ENCODE peak calls at places on chromosomes 4 and X, in eight cellular contexts. L is colonic mucosa, Y is WERI-Rb-1, F is epithelial cell of esophagus, P is tibial artery, J is fibroblast of lung, V is body of pancreas, B is choroid plexus epithelial cell. H is an unnamed sample.

GRCh38 chr4:70734168-70734954 is 12.6 kb downstream of the RUFY3 start:
- DNase-seq in L (peak), Y (no peak), F (peak), P (no peak), J (peak), V (peak), B (peak), H (peak)

GRCh38 chrX:78024349-78025108 is 55.1 kb upstream of the PGAM4 start:
- DNase-seq in L (peak), Y (peak), F (peak), P (no peak), J (peak), V (peak), B (peak), H (no peak)

GRCh38 chr4:2691952-2692435 is 64.1 kb downstream of the TNIP2 start:
- DNase-seq in L (no peak), Y (no peak), F (no peak), P (no peak), J (no peak), V (no peak), B (no peak), H (no peak)

GRCh38 chrX:41333744-41333993 is 293 bp upstream of the DDX3X start:
- DNase-seq in L (no peak), Y (no peak), F (peak), P (no peak), J (peak), V (peak), B (peak), H (no peak)

GRCh38 chrX:10484683-10485247 is 135.6 kb downstream of the MID1 start:
- DNase-seq in L (no peak), Y (no peak), F (peak), P (no peak), J (no peak), V (no peak), B (peak), H (no peak)

GRCh38 chr4:72522440-72522839 is 46.6 kb downstream of the ADAMTS3 start:
- DNase-seq in L (no peak), Y (no peak), F (no peak), P (no peak), J (no peak), V (no peak), B (no peak), H (no peak)

GRCh38 chrX:40773809-40774208 is 38.5 kb upstream of the MED14 start:
- DNase-seq in L (no peak), Y (no peak), F (peak), P (no peak), J (peak), V (no peak), B (no peak), H (no peak)

GRCh38 chrX:43087825-43088224 is 309.9 kb upstream of the PPP1R2C start:
- DNase-seq in L (no peak), Y (no peak), F (no peak), P (no peak), J (no peak), V (no peak), B (no peak), H (no peak)

GRCh38 chr4:162782096-162782777 is 384.5 kb downstream of the NAF1 start:
- DNase-seq in L (no peak), Y (no peak), F (no peak), P (no peak), J (no peak), V (no peak), B (no peak), H (no peak)

GRCh38 chr4:151276787-151277557 is at the start of gene PRSS48:
- DNase-seq in L (peak), Y (peak), F (peak), P (peak), J (peak), V (peak), B (peak), H (no peak)

GRCh38 chrX:40102393-40103381 is 4.9 kb upstream of the BCOR start:
- DNase-seq in L (no peak), Y (peak), F (no peak), P (no peak), J (no peak), V (no peak), B (no peak), H (no peak)

GRCh38 chrX:67893931-67894330 is 350.1 kb downstream of the AR start:
- DNase-seq in L (no peak), Y (no peak), F (no peak), P (no peak), J (no peak), V (no peak), B (peak), H (no peak)

GRCh38 chr4:32102941-32103340 is 1382.8 kb downstream of the PCDH7 start:
- DNase-seq in L (no peak), Y (no peak), F (peak), P (no peak), J (no peak), V (no peak), B (no peak), H (no peak)

GRCh38 chrX:140713174-140713539 is 3.6 kb downstream of the LINC00632 start:
- DNase-seq in L (no peak), Y (no peak), F (no peak), P (no peak), J (no peak), V (no peak), B (no peak), H (no peak)

GRCh38 chr4:112077743-112078142 is 67.5 kb upstream of the FAM241A start:
- DNase-seq in L (no peak), Y (no peak), F (no peak), P (no peak), J (no peak), V (no peak), B (no peak), H (no peak)

GRCh38 chrX:48927736-48928382 is 9.0 kb upstream of the PIM2 start:
- DNase-seq in L (no peak), Y (peak), F (no peak), P (no peak), J (no peak), V (no peak), B (no peak), H (no peak)

GRCh38 chr4:113347245-113347644 is 297.8 kb downstream of the ANK2 start:
- DNase-seq in L (no peak), Y (no peak), F (peak), P (no peak), J (no peak), V (no peak), B (no peak), H (no peak)

GRCh38 chrX:10496345-10496965 is 123.9 kb downstream of the MID1 start:
- DNase-seq in L (no peak), Y (no peak), F (no peak), P (no peak), J (peak), V (no peak), B (peak), H (peak)

GRCh38 chrX:15241258-15241657 is 28.6 kb downstream of the ASB9 start:
- DNase-seq in L (no peak), Y (no peak), F (no peak), P (no peak), J (no peak), V (no peak), B (no peak), H (no peak)

GRCh38 chr4:143713556-143714289 is 13.2 kb upstream of the FREM3 start:
- DNase-seq in L (no peak), Y (no peak), F (no peak), P (no peak), J (peak), V (no peak), B (no peak), H (no peak)

GRCh38 chr4:47831026-47831689 is 6.7 kb downstream of the CORIN start:
- DNase-seq in L (no peak), Y (peak), F (peak), P (no peak), J (no peak), V (no peak), B (no peak), H (no peak)

GRCh38 chrX:107537815-107538214 is 88.4 kb downstream of the FRMPD3 start:
- DNase-seq in L (peak), Y (peak), F (peak), P (no peak), J (peak), V (peak), B (peak), H (no peak)

GRCh38 chr4:57661707-57662106 is 551.5 kb upstream of the IGFBP7 start:
- DNase-seq in L (no peak), Y (no peak), F (no peak), P (no peak), J (no peak), V (no peak), B (no peak), H (no peak)

GRCh38 chrX:129772796-129773431 is 6.8 kb upstream of the SASH3 start:
- DNase-seq in L (peak), Y (no peak), F (no peak), P (peak), J (no peak), V (peak), B (no peak), H (no peak)

GRCh38 chr4:878796-879729 is 53.1 kb downstream of the GAK start:
- DNase-seq in L (no peak), Y (no peak), F (no peak), P (no peak), J (no peak), V (no peak), B (no peak), H (no peak)

GRCh38 chr4:3342182-3342854 is 49.5 kb downstream of the RGS12 start:
- DNase-seq in L (no peak), Y (no peak), F (peak), P (no peak), J (peak), V (no peak), B (peak), H (peak)

GRCh38 chr4:69984030-69984443 is 11.7 kb upstream of the STATH start:
- DNase-seq in L (no peak), Y (no peak), F (peak), P (no peak), J (peak), V (peak), B (peak), H (no peak)

GRCh38 chrX:38028300-38028699 is 21.9 kb downstream of the SYTL5 start:
- DNase-seq in L (no peak), Y (no peak), F (no peak), P (no peak), J (no peak), V (no peak), B (no peak), H (no peak)

GRCh38 chr4:78758105-78758504 is 18.0 kb upstream of the BMP2K start:
- DNase-seq in L (peak), Y (no peak), F (no peak), P (no peak), J (no peak), V (no peak), B (no peak), H (no peak)

GRCh38 chr4:77862478-77863216 is at the start of gene MRPL1:
- DNase-seq in L (peak), Y (peak), F (peak), P (peak), J (peak), V (peak), B (peak), H (peak)

GRCh38 chr4:92059615-92060014 is 244.2 kb upstream of the GRID2 start:
- DNase-seq in L (no peak), Y (no peak), F (no peak), P (no peak), J (no peak), V (peak), B (no peak), H (no peak)

GRCh38 chrX:56727531-56727930 is 1.5 kb upstream of the NBDY start:
- DNase-seq in L (no peak), Y (no peak), F (no peak), P (no peak), J (no peak), V (no peak), B (no peak), H (no peak)

GRCh38 chr4:90030953-90031352 is 96.2 kb upstream of the CCSER1 start:
- DNase-seq in L (no peak), Y (peak), F (peak), P (no peak), J (no peak), V (no peak), B (peak), H (no peak)

GRCh38 chrX:16771483-16772398 is 14.5 kb upstream of the TXLNG start:
- DNase-seq in L (peak), Y (no peak), F (peak), P (no peak), J (peak), V (no peak), B (peak), H (no peak)

GRCh38 chrX:110125435-110125834 is 122.5 kb downstream of the TMEM164 start:
- DNase-seq in L (no peak), Y (peak), F (peak), P (no peak), J (peak), V (peak), B (peak), H (no peak)

GRCh38 chr4:54176202-54176601 is 52.9 kb upstream of the PDGFRA start:
- DNase-seq in L (no peak), Y (no peak), F (no peak), P (no peak), J (no peak), V (no peak), B (no peak), H (no peak)

GRCh38 chr4:4763815-4764202 is 95.7 kb upstream of the MSX1 start:
- DNase-seq in L (no peak), Y (no peak), F (no peak), P (no peak), J (no peak), V (no peak), B (peak), H (no peak)

GRCh38 chr4:4762300-4762699 is 97.2 kb upstream of the MSX1 start:
- DNase-seq in L (no peak), Y (no peak), F (no peak), P (no peak), J (no peak), V (no peak), B (no peak), H (no peak)

GRCh38 chr4:4761128-4761991 is 98.1 kb upstream of the MSX1 start:
- DNase-seq in L (no peak), Y (peak), F (no peak), P (no peak), J (no peak), V (no peak), B (peak), H (no peak)

GRCh38 chr4:4764506-4764905 is 95.0 kb upstream of the MSX1 start:
- DNase-seq in L (no peak), Y (no peak), F (no peak), P (no peak), J (no peak), V (no peak), B (no peak), H (no peak)

GRCh38 chr4:4762909-4763814 is 96.3 kb upstream of the MSX1 start:
- DNase-seq in L (no peak), Y (peak), F (peak), P (no peak), J (peak), V (no peak), B (peak), H (peak)
- H3K4me3 ChIP-seq in L (no peak), Y (no peak), F (no peak), P (no peak), J (no peak), V (no peak), B (no peak), H (no peak)

DNA sequence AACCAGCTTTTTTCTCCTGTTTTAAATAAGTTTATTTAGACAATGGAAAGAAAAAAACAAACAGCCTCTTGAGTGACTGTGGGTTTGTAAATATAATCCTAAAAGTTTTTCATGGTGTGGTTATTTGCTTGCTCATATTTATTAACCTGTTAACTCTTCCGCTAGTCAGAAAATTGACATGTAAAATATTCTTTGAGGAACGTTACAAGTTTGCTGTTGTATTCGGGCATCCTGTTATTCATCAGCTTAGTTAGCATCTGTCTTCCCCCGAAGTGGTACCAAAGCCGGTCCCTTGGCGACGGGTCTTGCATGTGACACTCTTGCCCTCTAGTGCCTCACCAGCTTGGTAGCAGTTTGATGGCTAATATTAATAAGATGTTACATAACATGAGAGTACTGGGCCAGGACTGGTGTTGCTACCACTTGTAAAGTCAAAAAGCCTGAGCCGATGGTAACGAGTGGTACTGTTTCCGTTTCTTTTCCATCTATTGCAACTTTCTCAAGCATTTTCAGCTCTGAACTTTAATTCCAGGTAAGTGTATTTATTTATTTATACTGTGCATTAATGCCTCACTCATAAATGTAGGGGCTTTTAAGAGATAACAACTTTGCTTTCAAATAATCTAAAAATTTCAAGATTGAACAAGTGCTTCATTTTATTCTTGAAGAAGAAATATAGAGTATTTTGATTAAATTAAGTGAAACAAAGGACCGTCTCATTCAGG is at the start of gene NDST3:
- DNase-seq in L (peak), Y (peak), F (peak), P (peak), J (peak), V (peak), B (peak), H (no peak)
- TF ChIP-seq CTCF in L (no peak), Y (peak), F (peak), P (peak), J (no peak), V (peak), B (peak), H (peak)

GRCh38 chrX:119398974-119399771 is at the start of gene SLC25A43:
- DNase-seq in L (peak), Y (no peak), F (no peak), P (peak), J (peak), V (peak), B (no peak), H (no peak)
- H3K4me3 ChIP-seq in L (peak), Y (peak), F (peak), P (peak), J (peak), V (no peak), B (peak), H (peak)

GRCh38 chr4:45741897-45742296 is 382.0 kb downstream of the GABRG1 start:
- DNase-seq in L (no peak), Y (no peak), F (no peak), P (no peak), J (no peak), V (no peak), B (no peak), H (no peak)
- TF ChIP-seq CTCF in L (no peak), Y (peak), F (no peak), P (no peak), J (no peak), V (no peak), B (no peak), H (no peak)

DNA sequence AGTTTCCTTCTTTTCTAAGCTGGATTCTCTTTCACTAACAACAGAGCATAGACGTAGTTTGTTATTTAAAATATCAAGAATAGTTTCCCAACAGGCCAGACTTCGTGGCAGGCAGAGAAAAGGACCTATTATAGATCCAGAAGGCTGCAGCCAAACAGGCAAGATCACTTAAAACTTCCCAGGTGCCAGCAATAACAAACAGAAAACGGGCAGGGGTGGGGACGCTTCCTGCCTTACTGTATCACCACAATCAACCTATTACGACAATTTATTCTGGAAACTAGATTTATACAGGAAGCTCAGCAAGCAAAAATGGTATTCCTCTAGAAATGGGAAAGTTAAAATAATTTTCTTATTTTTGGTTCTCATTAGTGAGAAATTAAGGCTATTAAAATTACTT is 22.1 kb downstream of the RWDD4 start:
- DNase-seq in L (peak), Y (no peak), F (peak), P (no peak), J (peak), V (peak), B (peak), H (no peak)
- H3K4me3 ChIP-seq in L (no peak), Y (no peak), F (no peak), P (peak), J (no peak), V (no peak), B (peak), H (no peak)

DNA sequence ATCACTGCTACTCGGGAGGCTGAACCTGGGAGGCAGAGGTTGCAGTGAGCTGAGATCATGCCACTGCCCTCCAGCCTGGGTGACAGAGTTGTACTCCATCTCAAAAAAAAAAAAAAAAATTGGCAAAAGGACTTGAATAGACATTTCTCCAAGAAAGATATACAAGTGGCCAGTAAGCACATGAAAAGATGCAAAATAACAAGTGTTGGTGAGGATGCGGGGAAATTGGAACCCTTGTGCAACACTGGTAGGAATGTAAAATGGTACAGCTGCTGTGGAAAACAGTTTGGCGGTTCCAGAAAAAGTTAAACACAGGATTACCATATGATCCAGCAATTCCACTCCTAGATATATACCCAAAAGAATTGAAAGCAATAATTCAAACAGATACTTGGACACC is 19.4 kb downstream of the RBM10 start:
- DNase-seq in L (no peak), Y (no peak), F (no peak), P (no peak), J (no peak), V (no peak), B (no peak), H (no peak)
- TF ChIP-seq CTCF in L (no peak), Y (no peak), F (no peak), P (no peak), J (no peak), V (no peak), B (no peak), H (no peak)

DNA sequence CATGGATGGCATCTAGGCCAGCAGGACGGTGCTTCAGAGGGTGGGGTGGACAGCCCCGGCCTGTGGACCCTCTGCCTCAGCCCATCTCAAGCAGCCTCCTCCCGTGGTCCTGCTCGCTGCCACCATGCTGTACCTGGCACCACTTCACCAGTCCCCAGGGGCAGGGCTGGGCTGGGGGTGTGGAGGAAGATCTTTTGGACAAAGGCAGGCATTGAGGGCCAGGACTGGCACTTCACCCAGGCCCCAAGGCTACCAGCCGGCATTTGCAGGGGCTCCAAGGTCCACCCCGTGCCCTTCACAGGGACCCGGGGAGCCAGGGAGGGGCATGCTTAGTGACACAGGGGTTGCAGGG is 713 bp downstream of the PLXNB3 start:
- DNase-seq in L (no peak), Y (no peak), F (no peak), P (no peak), J (no peak), V (no peak), B (no peak), H (no peak)
- H3K4me3 ChIP-seq in L (no peak), Y (no peak), F (peak), P (peak), J (no peak), V (no peak), B (no peak), H (peak)

DNA sequence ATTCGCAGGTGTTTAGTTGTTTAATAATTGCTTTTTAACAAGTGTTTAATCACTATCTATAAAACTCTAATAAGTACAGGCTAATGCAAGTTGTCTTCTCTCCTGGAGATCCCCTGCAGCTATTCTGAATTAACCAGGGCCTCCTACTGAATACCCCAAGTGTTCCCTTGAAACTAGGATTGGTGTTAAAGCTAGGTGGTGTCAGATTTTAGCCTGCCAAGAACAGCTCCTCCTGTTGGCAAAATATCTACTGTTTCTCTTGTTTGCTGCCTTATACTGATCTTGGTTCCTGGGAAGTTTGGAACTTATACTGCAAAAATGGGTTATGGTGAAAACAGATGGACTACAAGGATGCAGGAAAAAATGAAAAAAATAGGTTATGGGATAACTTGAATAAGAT is 26.1 kb upstream of the TMEM154 start:
- DNase-seq in L (no peak), Y (no peak), F (no peak), P (no peak), J (no peak), V (no peak), B (no peak), H (no peak)
- TF ChIP-seq CTCF in L (no peak), Y (no peak), F (no peak), P (no peak), J (no peak), V (no peak), B (peak), H (no peak)

H was measured in BJ.